ENCODE peak calls at places on chromosomes 16 and 17, in four cellular contexts. One of them, this sample, is unnamed.
A peak's percentile ranks its signal among the peaks of the same experiment; 100 is the strongest.

GRCh38 chr17:37824534-37825485 is 80.0 kb upstream of the HNF1B start:
- ATAC-seq in Right ventricle myocardium superior: no peak
- ATAC-seq in CD4-positive, CD25-positive, alpha-beta regulatory T cell: no peak
- ATAC-seq in T-helper 17 cell: no peak
- ATAC-seq in this sample: no peak

GRCh38 chr16:749010-749409 is 8.2 kb upstream of the CIAO3 start:
- ATAC-seq in Right ventricle myocardium superior: no peak
- ATAC-seq in CD4-positive, CD25-positive, alpha-beta regulatory T cell: no peak
- ATAC-seq in T-helper 17 cell: no peak
- ATAC-seq in this sample: peak; percentile 39

GRCh38 chr17:33225509-33225908 is 67.6 kb downstream of the ASIC2 start:
- ATAC-seq in Right ventricle myocardium superior: peak; percentile 43
- ATAC-seq in T-helper 17 cell: no peak
- ATAC-seq in CD4-positive, CD25-positive, alpha-beta regulatory T cell: no peak
- ATAC-seq in this sample: no peak

GRCh38 chr16:3135120-3135715 is 389 bp downstream of the ZNF213 start:
- ATAC-seq in Right ventricle myocardium superior: no peak
- ATAC-seq in CD4-positive, CD25-positive, alpha-beta regulatory T cell: peak; percentile 23
- ATAC-seq in T-helper 17 cell: peak; percentile 36
- ATAC-seq in this sample: no peak

GRCh38 chr17:71208111-71208704 is 912.6 kb upstream of the SOX9 start:
- ATAC-seq in Right ventricle myocardium superior: no peak
- ATAC-seq in CD4-positive, CD25-positive, alpha-beta regulatory T cell: no peak
- ATAC-seq in T-helper 17 cell: no peak
- ATAC-seq in this sample: no peak

GRCh38 chr17:65472602-65473001 is 88.8 kb downstream of the AXIN2 start:
- ATAC-seq in CD4-positive, CD25-positive, alpha-beta regulatory T cell: no peak
- ATAC-seq in Right ventricle myocardium superior: peak; percentile 63
- ATAC-seq in T-helper 17 cell: no peak
- ATAC-seq in this sample: peak; percentile 94

GRCh38 chr16:81645303-81645702 is 133.8 kb upstream of the PLCG2 start:
- ATAC-seq in CD4-positive, CD25-positive, alpha-beta regulatory T cell: no peak
- ATAC-seq in T-helper 17 cell: no peak
- ATAC-seq in Right ventricle myocardium superior: peak; percentile 96
- ATAC-seq in this sample: peak; percentile 89

GRCh38 chr17:55575058-55575606 is 63.9 kb upstream of the SMIM36 start:
- ATAC-seq in CD4-positive, CD25-positive, alpha-beta regulatory T cell: no peak
- ATAC-seq in Right ventricle myocardium superior: no peak
- ATAC-seq in T-helper 17 cell: no peak
- ATAC-seq in this sample: no peak

GRCh38 chr17:32954477-32954876 is 26.5 kb downstream of the TMEM98 start:
- ATAC-seq in CD4-positive, CD25-positive, alpha-beta regulatory T cell: no peak
- ATAC-seq in T-helper 17 cell: no peak
- ATAC-seq in Right ventricle myocardium superior: no peak
- ATAC-seq in this sample: no peak

GRCh38 chr17:82518826-82519810 is at the start of gene FOXK2:
- ATAC-seq in T-helper 17 cell: peak; percentile 99
- ATAC-seq in Right ventricle myocardium superior: peak; percentile 98
- ATAC-seq in CD4-positive, CD25-positive, alpha-beta regulatory T cell: peak; percentile 98
- ATAC-seq in this sample: peak; percentile 100

GRCh38 chr16:52546291-52546941 is 527 bp downstream of the TOX3 start:
- ATAC-seq in CD4-positive, CD25-positive, alpha-beta regulatory T cell: no peak
- ATAC-seq in Right ventricle myocardium superior: no peak
- ATAC-seq in T-helper 17 cell: no peak
- ATAC-seq in this sample: no peak

GRCh38 chr17:8537734-8538133 is 92.8 kb downstream of the MYH10 start:
- ATAC-seq in CD4-positive, CD25-positive, alpha-beta regulatory T cell: no peak
- ATAC-seq in T-helper 17 cell: no peak
- ATAC-seq in Right ventricle myocardium superior: no peak
- ATAC-seq in this sample: no peak

GRCh38 chr17:57312242-57312641 is 55.9 kb downstream of the MSI2 start:
- ATAC-seq in Right ventricle myocardium superior: no peak
- ATAC-seq in CD4-positive, CD25-positive, alpha-beta regulatory T cell: no peak
- ATAC-seq in T-helper 17 cell: no peak
- ATAC-seq in this sample: no peak

GRCh38 chr17:55162556-55162946 is 102.2 kb upstream of the HLF start:
- ATAC-seq in Right ventricle myocardium superior: no peak
- ATAC-seq in CD4-positive, CD25-positive, alpha-beta regulatory T cell: no peak
- ATAC-seq in T-helper 17 cell: no peak
- ATAC-seq in this sample: no peak

GRCh38 chr16:84068783-84069464 is 26.3 kb upstream of the SLC38A8 start:
- ATAC-seq in T-helper 17 cell: no peak
- ATAC-seq in Right ventricle myocardium superior: peak; percentile 17
- ATAC-seq in CD4-positive, CD25-positive, alpha-beta regulatory T cell: no peak
- ATAC-seq in this sample: no peak

GRCh38 chr17:82985436-82985820 is 94.0 kb upstream of the METRNL start:
- ATAC-seq in T-helper 17 cell: no peak
- ATAC-seq in CD4-positive, CD25-positive, alpha-beta regulatory T cell: no peak
- ATAC-seq in Right ventricle myocardium superior: no peak
- ATAC-seq in this sample: no peak

GRCh38 chr17:28347261-28347891 is 10.0 kb downstream of the POLDIP2 start:
- ATAC-seq in CD4-positive, CD25-positive, alpha-beta regulatory T cell: no peak
- ATAC-seq in Right ventricle myocardium superior: no peak
- ATAC-seq in T-helper 17 cell: no peak
- ATAC-seq in this sample: no peak

GRCh38 chr16:69772560-69773254 is 10.6 kb downstream of the WWP2 start:
- ATAC-seq in CD4-positive, CD25-positive, alpha-beta regulatory T cell: no peak
- ATAC-seq in T-helper 17 cell: no peak
- ATAC-seq in Right ventricle myocardium superior: no peak
- ATAC-seq in this sample: no peak

GRCh38 chr17:69516911-69517310 is 102.4 kb downstream of the MAP2K6 start:
- ATAC-seq in T-helper 17 cell: no peak
- ATAC-seq in Right ventricle myocardium superior: no peak
- ATAC-seq in CD4-positive, CD25-positive, alpha-beta regulatory T cell: no peak
- ATAC-seq in this sample: no peak

GRCh38 chr17:72587773-72588511 is 467.1 kb downstream of the SOX9 start:
- ATAC-seq in Right ventricle myocardium superior: no peak
- ATAC-seq in T-helper 17 cell: peak; percentile 53
- ATAC-seq in CD4-positive, CD25-positive, alpha-beta regulatory T cell: no peak
- ATAC-seq in this sample: no peak

GRCh38 chr17:46977348-46977747 is 1.7 kb downstream of the RPRML start:
- ATAC-seq in T-helper 17 cell: no peak
- ATAC-seq in CD4-positive, CD25-positive, alpha-beta regulatory T cell: no peak
- ATAC-seq in Right ventricle myocardium superior: no peak
- ATAC-seq in this sample: no peak

GRCh38 chr16:57141822-57142631 is 43.8 kb downstream of the PSME3IP1 start:
- ATAC-seq in Right ventricle myocardium superior: no peak
- ATAC-seq in CD4-positive, CD25-positive, alpha-beta regulatory T cell: peak; percentile 80
- ATAC-seq in T-helper 17 cell: peak; percentile 91
- ATAC-seq in this sample: no peak

GRCh38 chr17:77365584-77366186 is 224.9 kb downstream of the SEC14L1 start:
- ATAC-seq in Right ventricle myocardium superior: peak; percentile 59
- ATAC-seq in CD4-positive, CD25-positive, alpha-beta regulatory T cell: no peak
- ATAC-seq in T-helper 17 cell: peak; percentile 66
- ATAC-seq in this sample: peak; percentile 83

GRCh38 chr16:28181557-28181914 is 30.2 kb downstream of the XPO6 start:
- ATAC-seq in Right ventricle myocardium superior: peak; percentile 85
- ATAC-seq in T-helper 17 cell: peak; percentile 16
- ATAC-seq in CD4-positive, CD25-positive, alpha-beta regulatory T cell: no peak
- ATAC-seq in this sample: peak; percentile 75

GRCh38 chr17:70569131-70569530 is 399.8 kb downstream of the KCNJ2 start:
- ATAC-seq in Right ventricle myocardium superior: no peak
- ATAC-seq in T-helper 17 cell: no peak
- ATAC-seq in CD4-positive, CD25-positive, alpha-beta regulatory T cell: no peak
- ATAC-seq in this sample: no peak

GRCh38 chr17:49814781-49815496 is 26.5 kb downstream of the KAT7 start:
- ATAC-seq in CD4-positive, CD25-positive, alpha-beta regulatory T cell: no peak
- ATAC-seq in T-helper 17 cell: no peak
- ATAC-seq in Right ventricle myocardium superior: no peak
- ATAC-seq in this sample: no peak